ENCODE peak calls at places on chromosome 6, in seven cellular contexts. E is HCT116; F is CD8-positive, alpha-beta T cell; Z is psoas muscle; X is BE2C; G is left ventricle myocardium inferior; T is fibroblast of mammary gland. I is an unnamed sample.

GRCh38 chr6:113122060-113122459 is 735.1 kb upstream of the MARCKS start:
- DNase-seq in E (peak), F (no peak), Z (no peak), X (no peak), G (no peak), T (peak), I (no peak)

GRCh38 chr6:69027861-69028260 is 392.8 kb downstream of the ADGRB3 start:
- DNase-seq in E (no peak), F (no peak), Z (no peak), X (no peak), G (no peak), T (no peak), I (no peak)

GRCh38 chr6:126788961-126789365 is 329.5 kb upstream of the RSPO3 start:
- DNase-seq in E (no peak), F (no peak), Z (no peak), X (no peak), G (no peak), T (no peak), I (no peak)

GRCh38 chr6:18985061-18985460 is 597.9 kb downstream of the RNF144B start:
- DNase-seq in E (no peak), F (no peak), Z (no peak), X (no peak), G (no peak), T (no peak), I (no peak)

GRCh38 chr6:145808239-145808638 is 6.4 kb downstream of the FBXO30 start:
- DNase-seq in E (no peak), F (no peak), Z (no peak), X (no peak), G (no peak), T (peak), I (no peak)

GRCh38 chr6:133890941-133891813 is 2.3 kb downstream of the TCF21 start:
- DNase-seq in E (no peak), F (no peak), Z (peak), X (peak), G (peak), T (peak), I (no peak)

GRCh38 chr6:73285674-73286283 is 22.8 kb upstream of the KHDC1 start:
- DNase-seq in E (peak), F (no peak), Z (no peak), X (no peak), G (no peak), T (peak), I (no peak)

GRCh38 chr6:4295058-4295788 is 159.8 kb upstream of the ECI2 start:
- DNase-seq in E (no peak), F (no peak), Z (no peak), X (no peak), G (no peak), T (no peak), I (no peak)

GRCh38 chr6:16239798-16240123 is 1.4 kb downstream of the GMPR start:
- DNase-seq in E (peak), F (no peak), Z (no peak), X (no peak), G (no peak), T (peak), I (no peak)

GRCh38 chr6:16239090-16239797 is 857 bp downstream of the GMPR start:
- DNase-seq in E (no peak), F (no peak), Z (peak), X (peak), G (peak), T (no peak), I (peak)

GRCh38 chr6:16241321-16241689 is 2.9 kb downstream of the GMPR start:
- DNase-seq in E (no peak), F (no peak), Z (no peak), X (no peak), G (no peak), T (no peak), I (no peak)

GRCh38 chr6:16238658-16239089 is 287 bp downstream of the GMPR start:
- DNase-seq in E (no peak), F (no peak), Z (no peak), X (no peak), G (no peak), T (no peak), I (no peak)

DNA sequence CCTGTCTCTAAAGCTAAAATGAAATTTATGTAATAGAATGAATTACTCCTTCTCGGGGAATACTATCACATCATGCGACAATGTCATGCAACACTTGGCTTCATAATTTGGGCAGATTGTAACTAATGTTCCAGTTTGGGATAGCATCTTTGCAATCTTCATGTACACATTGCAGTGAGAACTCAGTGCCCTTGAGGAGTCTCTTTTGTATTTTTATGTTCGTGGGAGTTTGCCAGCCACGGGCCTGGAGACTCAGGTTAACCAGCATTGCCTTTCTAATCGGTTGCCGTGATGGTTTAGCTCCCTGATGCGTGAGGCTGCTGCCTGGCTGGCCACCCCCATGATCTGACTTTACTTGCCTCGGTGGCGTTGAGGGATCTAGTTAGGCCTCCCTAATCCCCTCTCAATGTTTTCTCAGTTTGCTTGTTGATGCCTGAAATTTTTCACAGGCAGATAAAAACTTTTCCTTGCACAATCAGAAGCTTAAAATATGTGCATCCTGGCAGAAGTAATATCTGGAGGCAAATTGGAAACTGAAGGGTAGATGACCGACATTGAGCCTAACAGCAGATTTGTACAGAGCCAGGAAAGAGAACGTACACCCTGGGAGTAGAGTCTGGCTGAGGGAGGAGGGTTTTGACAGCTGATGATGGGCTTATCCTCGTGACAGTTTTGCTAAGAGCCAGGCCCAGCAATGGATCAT is 2.4 kb downstream of the GMPR start:
- DNase-seq in E (no peak), F (no peak), Z (no peak), X (no peak), G (no peak), T (no peak), I (peak)
- H3K4me3 ChIP-seq in E (no peak), F (no peak), Z (peak), X (no peak), G (peak), T (no peak), I (peak)

GRCh38 chr6:97068211-97068610 is 143.7 kb downstream of the KLHL32 start:
- DNase-seq in E (peak), F (no peak), Z (no peak), X (peak), G (no peak), T (peak), I (no peak)
- TF ChIP-seq CTCF in E (peak), F (peak), Z (peak), X (peak), G (peak), T (peak), I (no peak)

DNA sequence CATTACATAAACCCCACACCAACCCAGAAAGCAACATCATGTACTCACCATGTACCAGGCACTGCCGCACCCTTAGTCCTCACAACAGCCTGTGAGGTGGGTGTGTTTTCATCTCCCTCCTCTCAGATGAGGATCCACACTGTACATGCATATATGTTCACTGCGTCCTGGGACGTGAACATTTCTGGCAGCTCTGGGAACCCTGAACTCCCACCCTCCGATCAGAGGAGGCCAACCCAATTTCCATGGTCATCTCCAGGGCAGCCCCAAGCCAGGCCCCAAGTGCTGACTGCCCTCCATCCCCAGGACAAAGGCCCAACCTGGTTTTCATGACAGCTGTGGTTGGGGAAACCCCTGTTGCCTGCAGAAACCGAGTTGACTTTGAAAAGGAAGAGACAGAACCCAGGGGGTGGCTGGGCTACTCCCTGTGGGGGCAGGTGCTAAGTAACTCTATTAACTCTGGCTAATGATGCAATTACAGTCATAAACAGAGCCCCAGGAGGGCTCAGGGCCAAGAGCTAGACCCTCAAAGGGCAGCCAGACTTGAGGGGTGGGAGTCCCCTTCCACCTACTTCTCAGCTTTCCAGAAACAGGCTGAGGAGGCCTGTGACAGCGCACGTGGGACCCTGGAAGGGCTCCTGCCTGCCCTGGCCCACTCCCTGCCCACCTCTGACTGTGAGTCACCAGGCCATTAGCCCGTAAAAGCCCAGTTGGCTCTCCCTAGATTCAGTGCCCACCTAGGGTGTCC is 2.6 kb downstream of the TFEB start:
- DNase-seq in E (no peak), F (peak), Z (no peak), X (peak), G (no peak), T (no peak), I (peak)
- H3K4me3 ChIP-seq in E (no peak), F (peak), Z (peak), X (peak), G (peak), T (no peak), I (peak)

GRCh38 chr6:28212510-28213212 is 12.4 kb upstream of the ZSCAN9 start:
- DNase-seq in E (peak), F (no peak), Z (no peak), X (peak), G (no peak), T (peak), I (no peak)
- TF ChIP-seq CTCF in E (no peak), F (no peak), Z (no peak), X (no peak), G (no peak), T (peak), I (no peak)

GRCh38 chr6:169215201-169215661 is 38.4 kb downstream of the THBS2 start:
- DNase-seq in E (no peak), F (no peak), Z (no peak), X (no peak), G (no peak), T (peak), I (no peak)
- H3K4me3 ChIP-seq in E (no peak), F (no peak), Z (no peak), X (no peak), G (peak), T (no peak), I (no peak)